ENCODE peak calls at places on chromosomes 7 and 10, in six cellular contexts. G, T, W, S, K and N are unnamed samples.

GRCh38 chr7:143229054-143229790 is 7.4 kb downstream of the TAS2R40 start:
- DNase-seq in W (no peak), K (no peak), T (no peak), G (peak), S (no peak), N (no peak)

GRCh38 chr7:71173955-71174354 is 42.0 kb downstream of the GALNT17 start:
- DNase-seq in S (no peak), T (peak), W (no peak), K (no peak), G (no peak), N (no peak)

GRCh38 chr7:28065308-28065707 is 115.3 kb downstream of the JAZF1 start:
- DNase-seq in W (no peak), G (no peak), K (no peak), T (no peak), S (no peak), N (no peak)

GRCh38 chr10:114179148-114179547 is at the start of gene TDRD1:
- DNase-seq in G (no peak), K (no peak), W (no peak), T (no peak), S (no peak), N (no peak)

GRCh38 chr7:32154797-32155196 is 84.6 kb upstream of the PDE1C start:
- DNase-seq in W (no peak), T (no peak), K (no peak), G (no peak), S (no peak), N (no peak)

GRCh38 chr7:44309271-44310091 is 15.9 kb downstream of the CAMK2B start:
- DNase-seq in S (no peak), K (peak), T (peak), G (peak), W (no peak), N (no peak)

GRCh38 chr7:96122746-96123145 is 199.2 kb downstream of the SLC25A13 start:
- DNase-seq in W (no peak), S (no peak), G (no peak), K (no peak), T (no peak), N (no peak)

GRCh38 chr7:105014725-105015630 is 973 bp downstream of the KMT2E start:
- DNase-seq in W (peak), S (peak), G (peak), K (no peak), T (peak), N (peak)

GRCh38 chr7:137715546-137715945 is 131.2 kb downstream of the DGKI start:
- DNase-seq in G (no peak), W (no peak), T (no peak), S (no peak), K (no peak), N (no peak)